ENCODE peak calls at places on chromosomes 12 and 14, in ten cellular contexts. C is CD8-positive, alpha-beta T cell; K is naive thymus-derived CD4-positive, alpha-beta T cell; J is lower lobe of right lung; H is GM23338; B is GM12878; U is heart left ventricle; P is psoas muscle; A is lung; Z is PC-9. T is an unnamed sample.

GRCh38 chr14:106024983-106025604 is 498.7 kb downstream of the TMEM121 start:
- DNase-seq in C (peak), K (no peak), J (no peak), H (no peak), B (no peak), U (peak), P (no peak), A (no peak), Z (no peak), T (no peak)

GRCh38 chr14:24095196-24096068 is 1.3 kb downstream of the PCK2 start:
- DNase-seq in C (no peak), K (no peak), J (peak), H (peak), B (peak), U (no peak), P (peak), A (peak), Z (no peak), T (peak)

GRCh38 chr14:79947440-79947839 is 263.9 kb downstream of the DIO2 start:
- DNase-seq in C (no peak), K (no peak), J (no peak), H (no peak), B (no peak), U (no peak), P (no peak), A (no peak), Z (no peak), T (no peak)

GRCh38 chr14:103526247-103526913 is 2.6 kb upstream of the TRMT61A start:
- DNase-seq in C (no peak), K (no peak), J (no peak), H (no peak), B (no peak), U (no peak), P (no peak), A (no peak), Z (no peak), T (peak)

GRCh38 chr12:111757361-111758119 is 9.2 kb upstream of the ALDH2 start:
- DNase-seq in C (no peak), K (no peak), J (peak), H (no peak), B (no peak), U (peak), P (peak), A (peak), Z (no peak), T (peak)

GRCh38 chr12:18165422-18165871 is 75.5 kb upstream of the RERGL start:
- DNase-seq in C (no peak), K (no peak), J (no peak), H (no peak), B (peak), U (no peak), P (no peak), A (no peak), Z (no peak), T (no peak)

GRCh38 chr12:111792155-111792876 is 25.6 kb downstream of the ALDH2 start:
- DNase-seq in C (no peak), K (no peak), J (no peak), H (no peak), B (no peak), U (peak), P (peak), A (no peak), Z (no peak), T (no peak)

GRCh38 chr12:64269161-64269560 is 47.1 kb upstream of the KICS2 start:
- DNase-seq in C (no peak), K (no peak), J (no peak), H (no peak), B (no peak), U (no peak), P (no peak), A (no peak), Z (no peak), T (no peak)

GRCh38 chr14:64734990-64735389 is 30.8 kb downstream of the PLEKHG3 start:
- DNase-seq in C (no peak), K (no peak), J (peak), H (no peak), B (no peak), U (no peak), P (no peak), A (no peak), Z (no peak), T (no peak)

GRCh38 chr14:69625299-69626131 is 14.1 kb downstream of the SUSD6 start:
- DNase-seq in C (peak), K (peak), J (peak), H (no peak), B (peak), U (peak), P (peak), A (peak), Z (no peak), T (peak)

GRCh38 chr12:14960548-14961465 is 594 bp downstream of the ARHGDIB start:
- DNase-seq in C (peak), K (no peak), J (no peak), H (peak), B (no peak), U (peak), P (no peak), A (peak), Z (peak), T (peak)

GRCh38 chr12:14959126-14959440 is 2.3 kb downstream of the ARHGDIB start:
- DNase-seq in C (no peak), K (no peak), J (no peak), H (no peak), B (no peak), U (no peak), P (no peak), A (no peak), Z (no peak), T (peak)

GRCh38 chr12:14958361-14959125 is 2.9 kb downstream of the ARHGDIB start:
- DNase-seq in C (no peak), K (no peak), J (no peak), H (no peak), B (no peak), U (no peak), P (no peak), A (no peak), Z (no peak), T (no peak)

GRCh38 chr12:14959916-14960315 is 1.5 kb downstream of the ARHGDIB start:
- DNase-seq in C (no peak), K (no peak), J (no peak), H (no peak), B (no peak), U (peak), P (no peak), A (no peak), Z (no peak), T (no peak)

DNA sequence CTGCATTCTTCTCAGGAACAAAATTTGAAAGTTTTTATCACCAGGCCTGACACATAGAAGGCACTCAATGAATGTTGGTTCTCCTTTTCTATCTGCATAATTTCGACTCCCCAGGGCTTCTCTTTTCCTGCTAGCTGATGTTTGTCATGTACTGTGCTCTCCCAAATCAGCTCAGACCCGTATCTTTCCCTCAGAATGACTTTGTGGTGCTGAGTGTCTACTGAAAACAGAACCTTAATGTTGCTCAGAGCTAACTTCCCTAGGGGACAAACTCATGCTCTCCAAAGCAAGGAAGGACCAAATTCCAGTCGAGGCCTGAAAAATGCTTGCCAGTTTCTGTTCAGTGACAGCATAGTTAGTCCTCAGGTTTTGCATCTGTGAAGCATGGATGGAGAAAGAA is 1.9 kb downstream of the ARHGDIB start:
- DNase-seq in C (no peak), K (no peak), J (no peak), H (no peak), B (no peak), U (no peak), P (no peak), A (no peak), Z (no peak), T (no peak)
- H3K27ac ChIP-seq in C (peak), K (peak), J (peak), H (no peak), B (peak), U (peak), P (peak), A (peak), Z (peak), T (peak)

DNA sequence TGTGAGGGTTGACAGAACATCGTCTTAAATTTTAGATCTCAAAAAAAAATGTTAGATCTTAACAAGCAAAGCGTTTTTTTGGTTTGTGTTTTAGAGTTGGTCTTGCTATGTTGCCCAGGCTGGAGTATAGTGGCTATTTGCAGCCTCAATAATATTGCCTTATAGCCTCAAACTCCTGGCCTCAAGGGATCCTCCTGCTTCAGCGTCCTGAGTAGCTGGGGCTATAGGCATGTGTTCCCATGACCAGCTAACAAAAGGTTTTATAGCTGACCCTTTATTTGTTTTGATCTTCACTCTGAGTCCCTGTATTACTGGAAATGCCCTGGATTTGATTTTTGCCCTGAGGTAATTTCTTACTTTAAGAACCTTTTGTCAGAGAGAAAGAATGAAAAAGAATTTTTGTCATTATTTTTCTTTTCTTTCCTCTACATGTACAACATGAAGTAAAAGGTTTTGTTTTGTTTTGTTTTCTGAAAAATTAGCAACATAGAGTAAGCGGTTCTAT is 5.2 kb downstream of the INHBC start:
- DNase-seq in C (no peak), K (no peak), J (no peak), H (no peak), B (no peak), U (no peak), P (no peak), A (no peak), Z (no peak), T (no peak)
- H3K27ac ChIP-seq in C (no peak), K (no peak), J (no peak), H (no peak), B (no peak), U (no peak), P (no peak), A (no peak), Z (no peak), T (no peak)

GRCh38 chr14:53126705-53127104 is 26.4 kb downstream of the DDHD1 start:
- DNase-seq in C (no peak), K (no peak), J (no peak), H (no peak), B (no peak), U (no peak), P (no peak), A (no peak), Z (no peak), T (no peak)
- H3K27ac ChIP-seq in C (no peak), K (peak), J (peak), H (no peak), B (peak), U (peak), P (no peak), A (no peak), Z (no peak), T (no peak)

GRCh38 chr12:50533971-50534370 is 29.2 kb downstream of the DIP2B start:
- DNase-seq in C (no peak), K (no peak), J (no peak), H (no peak), B (no peak), U (no peak), P (no peak), A (no peak), Z (no peak), T (no peak)
- H3K27ac ChIP-seq in C (no peak), K (peak), J (no peak), H (no peak), B (peak), U (no peak), P (no peak), A (no peak), Z (peak), T (no peak)

DNA sequence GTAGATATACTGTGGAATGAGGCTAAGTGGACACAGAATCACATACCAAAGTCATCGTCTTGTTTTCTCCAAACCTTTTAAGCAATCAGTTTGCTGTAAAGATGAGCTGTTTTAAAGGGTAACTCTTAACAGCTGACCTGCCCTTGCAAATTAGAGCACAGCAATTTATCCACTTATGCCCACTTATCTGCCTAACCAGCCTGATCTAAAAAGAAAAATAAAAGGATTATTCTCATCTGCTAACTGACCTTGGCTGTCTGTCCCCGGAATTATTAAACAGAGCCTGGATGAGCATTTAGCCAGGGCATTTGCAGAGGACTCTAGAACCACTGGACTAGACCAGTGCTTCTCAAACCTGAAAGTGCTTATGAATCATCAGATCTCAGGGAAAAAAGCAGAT is 174.2 kb upstream of the BCL2L14 start:
- DNase-seq in C (no peak), K (no peak), J (no peak), H (no peak), B (no peak), U (no peak), P (no peak), A (no peak), Z (no peak), T (no peak)
- H3K27ac ChIP-seq in C (no peak), K (no peak), J (no peak), H (no peak), B (no peak), U (no peak), P (no peak), A (no peak), Z (no peak), T (no peak)

GRCh38 chr12:69657376-69658137 is 41.5 kb downstream of the BEST3 start:
- DNase-seq in C (no peak), K (no peak), J (no peak), H (no peak), B (no peak), U (no peak), P (peak), A (no peak), Z (no peak), T (no peak)
- H3K27ac ChIP-seq in C (no peak), K (no peak), J (no peak), H (no peak), B (no peak), U (no peak), P (peak), A (no peak), Z (no peak), T (no peak)

GRCh38 chr14:76977793-76978730 is 50.4 kb downstream of the IRF2BPL start:
- DNase-seq in C (peak), K (peak), J (peak), H (no peak), B (peak), U (peak), P (peak), A (peak), Z (no peak), T (peak)
- H3K27ac ChIP-seq in C (no peak), K (peak), J (no peak), H (no peak), B (peak), U (peak), P (no peak), A (peak), Z (no peak), T (peak)

DNA sequence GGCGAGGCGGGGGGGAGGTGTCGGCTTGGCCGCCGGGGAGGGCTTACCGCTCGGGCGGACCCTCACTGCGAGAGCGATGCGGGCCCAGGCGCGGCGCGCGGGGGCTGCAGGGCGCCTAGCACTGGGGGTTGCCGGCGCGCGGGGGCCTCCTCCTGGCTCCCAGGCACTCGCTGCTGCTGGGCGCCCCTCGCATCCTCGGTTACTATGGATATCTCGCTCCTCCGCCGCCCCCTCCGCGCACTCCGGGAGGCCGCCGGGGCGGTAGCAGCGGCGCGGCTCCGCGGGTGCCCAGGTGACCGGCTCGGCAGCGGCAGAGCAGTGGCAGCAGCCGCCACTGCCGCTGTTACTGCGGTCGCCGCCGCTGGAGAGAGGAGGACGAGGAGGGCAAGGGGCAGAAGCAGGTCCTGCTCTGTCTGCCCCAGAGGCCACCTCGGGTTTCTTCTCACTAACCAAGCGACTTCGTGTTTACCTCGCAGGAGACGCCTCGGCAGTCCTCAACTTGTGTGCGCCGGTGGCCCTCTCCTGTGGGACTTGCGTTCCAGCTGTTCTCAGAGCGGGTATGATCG is 250.1 kb downstream of the APAF1 start:
- DNase-seq in C (no peak), K (no peak), J (no peak), H (peak), B (no peak), U (no peak), P (no peak), A (no peak), Z (no peak), T (no peak)
- H3K27ac ChIP-seq in C (no peak), K (no peak), J (no peak), H (no peak), B (no peak), U (no peak), P (no peak), A (no peak), Z (no peak), T (no peak)

T was measured in HL-60.